ENCODE peak calls at places on chromosomes 12 and 14, in nine cellular contexts. One of them, this sample, is unnamed.

GRCh38 chr12:89648211-89648930 is 60.3 kb downstream of the ATP2B1 start:
- DNase-seq in frontal cortex: no peak
- DNase-seq in NCI-H1694: no peak
- DNase-seq in NCI-H1105: no peak
- DNase-seq in HuH-7: peak
- DNase-seq in CD8-positive, alpha-beta memory T cell: no peak
- DNase-seq in DMS 273 treated with DMSO at 0.1 percent for 48 hours: no peak
- DNase-seq in PC-3: no peak
- DNase-seq in lower lobe of right lung: no peak
- DNase-seq in this sample: peak

GRCh38 chr14:92323031-92323915 is at the start of gene SLC24A4:
- DNase-seq in frontal cortex: peak
- DNase-seq in NCI-H1694: peak
- DNase-seq in NCI-H1105: peak
- DNase-seq in HuH-7: no peak
- DNase-seq in CD8-positive, alpha-beta memory T cell: no peak
- DNase-seq in DMS 273 treated with DMSO at 0.1 percent for 48 hours: no peak
- DNase-seq in PC-3: no peak
- DNase-seq in lower lobe of right lung: no peak
- DNase-seq in this sample: peak

GRCh38 chr12:75859868-75860267 is 171.7 kb downstream of the PHLDA1 start:
- DNase-seq in frontal cortex: no peak
- DNase-seq in NCI-H1694: no peak
- DNase-seq in NCI-H1105: no peak
- DNase-seq in HuH-7: no peak
- DNase-seq in CD8-positive, alpha-beta memory T cell: no peak
- DNase-seq in DMS 273 treated with DMSO at 0.1 percent for 48 hours: no peak
- DNase-seq in PC-3: peak
- DNase-seq in lower lobe of right lung: no peak
- DNase-seq in this sample: no peak

GRCh38 chr14:51643137-51643536 is 8.6 kb upstream of the FRMD6 start:
- DNase-seq in frontal cortex: no peak
- DNase-seq in NCI-H1694: no peak
- DNase-seq in NCI-H1105: no peak
- DNase-seq in HuH-7: no peak
- DNase-seq in CD8-positive, alpha-beta memory T cell: no peak
- DNase-seq in DMS 273 treated with DMSO at 0.1 percent for 48 hours: no peak
- DNase-seq in PC-3: peak
- DNase-seq in lower lobe of right lung: no peak
- DNase-seq in this sample: no peak

GRCh38 chr12:68831272-68831671 is 23.3 kb downstream of the MDM2 start:
- DNase-seq in frontal cortex: no peak
- DNase-seq in NCI-H1694: no peak
- DNase-seq in NCI-H1105: no peak
- DNase-seq in HuH-7: no peak
- DNase-seq in CD8-positive, alpha-beta memory T cell: no peak
- DNase-seq in DMS 273 treated with DMSO at 0.1 percent for 48 hours: no peak
- DNase-seq in PC-3: no peak
- DNase-seq in lower lobe of right lung: no peak
- DNase-seq in this sample: peak

GRCh38 chr14:75522224-75522764 is at the start of gene BATF:
- DNase-seq in frontal cortex: no peak
- DNase-seq in NCI-H1694: no peak
- DNase-seq in NCI-H1105: no peak
- DNase-seq in HuH-7: no peak
- DNase-seq in CD8-positive, alpha-beta memory T cell: peak
- DNase-seq in DMS 273 treated with DMSO at 0.1 percent for 48 hours: no peak
- DNase-seq in PC-3: no peak
- DNase-seq in lower lobe of right lung: peak
- DNase-seq in this sample: no peak

GRCh38 chr12:116600959-116601358 is 41.8 kb downstream of the MAP1LC3B2 start:
- DNase-seq in frontal cortex: no peak
- DNase-seq in NCI-H1694: no peak
- DNase-seq in NCI-H1105: no peak
- DNase-seq in HuH-7: no peak
- DNase-seq in CD8-positive, alpha-beta memory T cell: no peak
- DNase-seq in DMS 273 treated with DMSO at 0.1 percent for 48 hours: no peak
- DNase-seq in PC-3: no peak
- DNase-seq in lower lobe of right lung: no peak
- DNase-seq in this sample: no peak

GRCh38 chr14:56341766-56342418 is 223.7 kb downstream of the PELI2 start:
- DNase-seq in frontal cortex: no peak
- DNase-seq in NCI-H1694: no peak
- DNase-seq in NCI-H1105: no peak
- DNase-seq in HuH-7: no peak
- DNase-seq in CD8-positive, alpha-beta memory T cell: no peak
- DNase-seq in DMS 273 treated with DMSO at 0.1 percent for 48 hours: no peak
- DNase-seq in PC-3: no peak
- DNase-seq in lower lobe of right lung: no peak
- DNase-seq in this sample: no peak

GRCh38 chr12:131057211-131057721 is 103.6 kb downstream of the ADGRD1 start:
- DNase-seq in frontal cortex: no peak
- DNase-seq in NCI-H1694: no peak
- DNase-seq in NCI-H1105: no peak
- DNase-seq in HuH-7: no peak
- DNase-seq in CD8-positive, alpha-beta memory T cell: no peak
- DNase-seq in DMS 273 treated with DMSO at 0.1 percent for 48 hours: no peak
- DNase-seq in PC-3: no peak
- DNase-seq in lower lobe of right lung: no peak
- DNase-seq in this sample: no peak

GRCh38 chr14:32702571-32702970 is 236.1 kb upstream of the NPAS3 start:
- DNase-seq in frontal cortex: no peak
- DNase-seq in NCI-H1694: no peak
- DNase-seq in NCI-H1105: no peak
- DNase-seq in HuH-7: no peak
- DNase-seq in CD8-positive, alpha-beta memory T cell: no peak
- DNase-seq in DMS 273 treated with DMSO at 0.1 percent for 48 hours: no peak
- DNase-seq in PC-3: no peak
- DNase-seq in lower lobe of right lung: peak
- DNase-seq in this sample: peak

GRCh38 chr14:29446971-29447370 is 480.7 kb downstream of the PRKD1 start:
- DNase-seq in frontal cortex: no peak
- DNase-seq in NCI-H1694: no peak
- DNase-seq in NCI-H1105: no peak
- DNase-seq in HuH-7: no peak
- DNase-seq in CD8-positive, alpha-beta memory T cell: no peak
- DNase-seq in DMS 273 treated with DMSO at 0.1 percent for 48 hours: no peak
- DNase-seq in PC-3: no peak
- DNase-seq in lower lobe of right lung: no peak
- DNase-seq in this sample: no peak

GRCh38 chr12:96060041-96060440 is 24.7 kb upstream of the LTA4H start:
- DNase-seq in frontal cortex: no peak
- DNase-seq in NCI-H1694: no peak
- DNase-seq in NCI-H1105: no peak
- DNase-seq in HuH-7: no peak
- DNase-seq in CD8-positive, alpha-beta memory T cell: no peak
- DNase-seq in DMS 273 treated with DMSO at 0.1 percent for 48 hours: no peak
- DNase-seq in PC-3: no peak
- DNase-seq in lower lobe of right lung: no peak
- DNase-seq in this sample: no peak

GRCh38 chr12:94982456-94982855 is 21.0 kb downstream of the NDUFA12 start:
- DNase-seq in frontal cortex: no peak
- DNase-seq in NCI-H1694: no peak
- DNase-seq in NCI-H1105: no peak
- DNase-seq in HuH-7: no peak
- DNase-seq in CD8-positive, alpha-beta memory T cell: no peak
- DNase-seq in DMS 273 treated with DMSO at 0.1 percent for 48 hours: no peak
- DNase-seq in PC-3: no peak
- DNase-seq in lower lobe of right lung: no peak
- DNase-seq in this sample: no peak

GRCh38 chr14:94756310-94756709 is 13.6 kb downstream of the GSC start:
- DNase-seq in frontal cortex: no peak
- DNase-seq in NCI-H1694: no peak
- DNase-seq in NCI-H1105: no peak
- DNase-seq in HuH-7: no peak
- DNase-seq in CD8-positive, alpha-beta memory T cell: no peak
- DNase-seq in DMS 273 treated with DMSO at 0.1 percent for 48 hours: no peak
- DNase-seq in PC-3: no peak
- DNase-seq in lower lobe of right lung: no peak
- DNase-seq in this sample: no peak

GRCh38 chr12:52334185-52334584 is 13.0 kb upstream of the KRT83 start:
- DNase-seq in frontal cortex: no peak
- DNase-seq in NCI-H1694: no peak
- DNase-seq in NCI-H1105: no peak
- DNase-seq in HuH-7: no peak
- DNase-seq in CD8-positive, alpha-beta memory T cell: no peak
- DNase-seq in DMS 273 treated with DMSO at 0.1 percent for 48 hours: no peak
- DNase-seq in PC-3: no peak
- DNase-seq in lower lobe of right lung: no peak
- DNase-seq in this sample: no peak

GRCh38 chr14:51180577-51180976 is 59.5 kb upstream of the TMX1 start:
- DNase-seq in frontal cortex: no peak
- DNase-seq in NCI-H1694: no peak
- DNase-seq in NCI-H1105: no peak
- DNase-seq in HuH-7: no peak
- DNase-seq in CD8-positive, alpha-beta memory T cell: no peak
- DNase-seq in DMS 273 treated with DMSO at 0.1 percent for 48 hours: no peak
- DNase-seq in PC-3: no peak
- DNase-seq in lower lobe of right lung: no peak
- DNase-seq in this sample: no peak

GRCh38 chr12:3200032-3200617 is 122.9 kb downstream of the TSPAN9 start:
- DNase-seq in frontal cortex: peak
- DNase-seq in NCI-H1694: peak
- DNase-seq in NCI-H1105: peak
- DNase-seq in HuH-7: no peak
- DNase-seq in CD8-positive, alpha-beta memory T cell: no peak
- DNase-seq in DMS 273 treated with DMSO at 0.1 percent for 48 hours: peak
- DNase-seq in PC-3: peak
- DNase-seq in lower lobe of right lung: no peak
- DNase-seq in this sample: peak

GRCh38 chr14:72291908-72292688 is 359.9 kb downstream of the RGS6 start:
- DNase-seq in frontal cortex: no peak
- DNase-seq in NCI-H1694: peak
- DNase-seq in NCI-H1105: no peak
- DNase-seq in HuH-7: peak
- DNase-seq in CD8-positive, alpha-beta memory T cell: no peak
- DNase-seq in DMS 273 treated with DMSO at 0.1 percent for 48 hours: no peak
- DNase-seq in PC-3: peak
- DNase-seq in lower lobe of right lung: no peak
- DNase-seq in this sample: peak

GRCh38 chr12:92676710-92677109 is 26.1 kb upstream of the PLEKHG7 start:
- DNase-seq in frontal cortex: no peak
- DNase-seq in NCI-H1694: no peak
- DNase-seq in NCI-H1105: no peak
- DNase-seq in HuH-7: no peak
- DNase-seq in CD8-positive, alpha-beta memory T cell: no peak
- DNase-seq in DMS 273 treated with DMSO at 0.1 percent for 48 hours: no peak
- DNase-seq in PC-3: no peak
- DNase-seq in lower lobe of right lung: no peak
- DNase-seq in this sample: no peak

GRCh38 chr12:63228853-63229252 is 77.9 kb upstream of the AVPR1A start:
- DNase-seq in frontal cortex: no peak
- DNase-seq in NCI-H1694: no peak
- DNase-seq in NCI-H1105: no peak
- DNase-seq in HuH-7: no peak
- DNase-seq in CD8-positive, alpha-beta memory T cell: no peak
- DNase-seq in DMS 273 treated with DMSO at 0.1 percent for 48 hours: no peak
- DNase-seq in PC-3: no peak
- DNase-seq in lower lobe of right lung: no peak
- DNase-seq in this sample: no peak

GRCh38 chr14:24271134-24271833 is at the start of gene RABGGTA:
- DNase-seq in frontal cortex: peak
- DNase-seq in NCI-H1694: peak
- DNase-seq in NCI-H1105: peak
- DNase-seq in HuH-7: peak
- DNase-seq in CD8-positive, alpha-beta memory T cell: peak
- DNase-seq in DMS 273 treated with DMSO at 0.1 percent for 48 hours: peak
- DNase-seq in PC-3: peak
- DNase-seq in lower lobe of right lung: peak
- DNase-seq in this sample: peak

GRCh38 chr12:89181271-89181920 is 170.9 kb downstream of the DUSP6 start:
- DNase-seq in frontal cortex: no peak
- DNase-seq in NCI-H1694: no peak
- DNase-seq in NCI-H1105: no peak
- DNase-seq in HuH-7: no peak
- DNase-seq in CD8-positive, alpha-beta memory T cell: no peak
- DNase-seq in DMS 273 treated with DMSO at 0.1 percent for 48 hours: no peak
- DNase-seq in PC-3: peak
- DNase-seq in lower lobe of right lung: no peak
- DNase-seq in this sample: no peak

GRCh38 chr14:45082420-45082819 is 1.5 kb upstream of the PRPF39 start:
- DNase-seq in frontal cortex: no peak
- DNase-seq in NCI-H1694: no peak
- DNase-seq in NCI-H1105: no peak
- DNase-seq in HuH-7: no peak
- DNase-seq in CD8-positive, alpha-beta memory T cell: no peak
- DNase-seq in DMS 273 treated with DMSO at 0.1 percent for 48 hours: no peak
- DNase-seq in PC-3: no peak
- DNase-seq in lower lobe of right lung: no peak
- DNase-seq in this sample: no peak

GRCh38 chr12:118493962-118494361 is 117.6 kb downstream of the SUDS3 start:
- DNase-seq in frontal cortex: no peak
- DNase-seq in NCI-H1694: no peak
- DNase-seq in NCI-H1105: no peak
- DNase-seq in HuH-7: no peak
- DNase-seq in CD8-positive, alpha-beta memory T cell: no peak
- DNase-seq in DMS 273 treated with DMSO at 0.1 percent for 48 hours: no peak
- DNase-seq in PC-3: no peak
- DNase-seq in lower lobe of right lung: no peak
- DNase-seq in this sample: peak

GRCh38 chr14:62443796-62444195 is 601.5 kb downstream of the KCNH5 start:
- DNase-seq in frontal cortex: no peak
- DNase-seq in NCI-H1694: no peak
- DNase-seq in NCI-H1105: no peak
- DNase-seq in HuH-7: no peak
- DNase-seq in CD8-positive, alpha-beta memory T cell: no peak
- DNase-seq in DMS 273 treated with DMSO at 0.1 percent for 48 hours: no peak
- DNase-seq in PC-3: peak
- DNase-seq in lower lobe of right lung: no peak
- DNase-seq in this sample: no peak

GRCh38 chr12:2256915-2257314 is 204.1 kb downstream of the CACNA1C start:
- DNase-seq in frontal cortex: no peak
- DNase-seq in NCI-H1694: no peak
- DNase-seq in NCI-H1105: no peak
- DNase-seq in HuH-7: no peak
- DNase-seq in CD8-positive, alpha-beta memory T cell: no peak
- DNase-seq in DMS 273 treated with DMSO at 0.1 percent for 48 hours: no peak
- DNase-seq in PC-3: no peak
- DNase-seq in lower lobe of right lung: no peak
- DNase-seq in this sample: no peak

This sample was measured in GM23338.